ENCODE peak calls at places on chromosomes 11 and 22, in ten cellular contexts. M is cardiac muscle cell; O is NCI-H1417; V is stimulated activated CD4-positive, alpha-beta T cell treated with anti-CD3 and anti-CD28 coated beads, Interleukin-2, amount 100 ng/mL, for 48 hours; Z is natural killer cell treated with Interleukin-12 subunit alpha and Interleukin-12 subunit beta and Interleukin-15 and Interleukin-18, amount 100 ng/mL, for 72 hours; N is naive B cell; U is HCEC 1CT; H is left cardiac atrium; W is transverse colon; G is SW 1271. X is an unnamed sample.

GRCh38 chr22:23652286-23652685 is 20.2 kb upstream of the DRICH1 start:
- DNase-seq in M (no peak), O (no peak), V (no peak), Z (no peak), N (no peak), U (no peak), H (no peak), W (no peak), G (no peak), X (no peak)

GRCh38 chr11:124751391-124751740 is 689 bp downstream of the VSIG2 start:
- DNase-seq in M (no peak), O (no peak), V (no peak), Z (no peak), N (no peak), U (no peak), H (no peak), W (no peak), G (no peak), X (no peak)

GRCh38 chr11:30258679-30259078 is 27.9 kb downstream of the FSHB start:
- DNase-seq in M (no peak), O (no peak), V (no peak), Z (no peak), N (no peak), U (no peak), H (no peak), W (no peak), G (no peak), X (no peak)

GRCh38 chr11:22787565-22788162 is 41.9 kb downstream of the SVIP start:
- DNase-seq in M (peak), O (peak), V (peak), Z (peak), N (peak), U (peak), H (no peak), W (peak), G (no peak), X (peak)

GRCh38 chr11:73530109-73530508 is 67.8 kb downstream of the FAM168A start:
- DNase-seq in M (peak), O (no peak), V (no peak), Z (no peak), N (no peak), U (no peak), H (no peak), W (no peak), G (no peak), X (no peak)

GRCh38 chr11:12598330-12599256 is 75.6 kb upstream of the TEAD1 start:
- DNase-seq in M (no peak), O (no peak), V (no peak), Z (no peak), N (no peak), U (no peak), H (no peak), W (no peak), G (no peak), X (no peak)

GRCh38 chr22:41910050-41910598 is 4.8 kb downstream of the SHISA8 start:
- DNase-seq in M (peak), O (no peak), V (no peak), Z (peak), N (peak), U (no peak), H (no peak), W (no peak), G (no peak), X (no peak)

GRCh38 chr11:61480936-61481335 is 27.6 kb upstream of the LRRC10B start:
- DNase-seq in M (peak), O (peak), V (no peak), Z (no peak), N (no peak), U (no peak), H (no peak), W (peak), G (no peak), X (peak)

GRCh38 chr11:61056566-61056965 is 45.7 kb upstream of the CD5 start:
- DNase-seq in M (no peak), O (peak), V (no peak), Z (no peak), N (no peak), U (no peak), H (no peak), W (no peak), G (no peak), X (no peak)

GRCh38 chr11:123426766-123427165 is 3.3 kb upstream of the GRAMD1B start:
- DNase-seq in M (no peak), O (peak), V (no peak), Z (no peak), N (no peak), U (no peak), H (no peak), W (no peak), G (no peak), X (no peak)

GRCh38 chr22:22352376-22352999 is 107.9 kb downstream of the VPREB1 start:
- DNase-seq in M (no peak), O (no peak), V (no peak), Z (no peak), N (no peak), U (no peak), H (no peak), W (no peak), G (no peak), X (no peak)

X was measured in SW480.